ENCODE peak calls at places on chromosome 18, in eight cellular contexts. Z is nephron progenitor cell; V is A549; J is non-pigmented ciliary epithelial cell; D is GM03348; C is activated T-helper 1 cell treated with Interleukin-2 at 50 U/mL for 16 hours; Q is WERI-Rb-1; G is Jurkat, Clone E6-1. N is an unnamed sample.

GRCh38 chr18:69616114-69616513 is 215.4 kb downstream of the DOK6 start:
- DNase-seq in Z (no peak), V (no peak), J (no peak), D (no peak), C (no peak), Q (no peak), G (no peak), N (no peak)

GRCh38 chr18:74803117-74803516 is 205.4 kb downstream of the ZNF407 start:
- DNase-seq in Z (no peak), V (no peak), J (no peak), D (no peak), C (no peak), Q (no peak), G (no peak), N (no peak)

GRCh38 chr18:67661555-67661954 is 145.0 kb upstream of the DSEL start:
- DNase-seq in Z (no peak), V (no peak), J (no peak), D (no peak), C (no peak), Q (no peak), G (no peak), N (no peak)

GRCh38 chr18:24414349-24415003 is 12.0 kb upstream of the IMPACT start:
- DNase-seq in Z (no peak), V (no peak), J (no peak), D (no peak), C (no peak), Q (no peak), G (no peak), N (no peak)

GRCh38 chr18:10041180-10041579 is 127.4 kb downstream of the VAPA start:
- DNase-seq in Z (no peak), V (no peak), J (no peak), D (no peak), C (no peak), Q (peak; percentile 86), G (no peak), N (no peak)

GRCh38 chr18:22467760-22468553 is 50.2 kb upstream of the CTAGE1 start:
- DNase-seq in Z (no peak), V (peak; percentile 88), J (peak; percentile 96), D (peak; percentile 84), C (no peak), Q (no peak), G (no peak), N (no peak)

GRCh38 chr18:51399491-51400122 is 202.1 kb upstream of the MEX3C start:
- DNase-seq in Z (no peak), V (no peak), J (no peak), D (no peak), C (no peak), Q (no peak), G (no peak), N (no peak)

GRCh38 chr18:59950215-59950944 is 50.6 kb downstream of the PMAIP1 start:
- DNase-seq in Z (no peak), V (no peak), J (no peak), D (no peak), C (no peak), Q (no peak), G (peak; percentile 5), N (no peak)

GRCh38 chr18:44841221-44841620 is 160.5 kb downstream of the SETBP1 start:
- DNase-seq in Z (no peak), V (no peak), J (no peak), D (no peak), C (no peak), Q (no peak), G (no peak), N (no peak)

GRCh38 chr18:23756590-23757540 is 67.6 kb downstream of the LAMA3 start:
- DNase-seq in Z (no peak), V (no peak), J (no peak), D (no peak), C (no peak), Q (no peak), G (no peak), N (no peak)

GRCh38 chr18:63264871-63265270 is 54.7 kb downstream of the BCL2 start:
- DNase-seq in Z (no peak), V (no peak), J (no peak), D (no peak), C (no peak), Q (no peak), G (no peak), N (no peak)

GRCh38 chr18:3250237-3251107 is 2.9 kb downstream of the MYL12A start:
- DNase-seq in Z (no peak), V (no peak), J (peak; percentile 56), D (peak; percentile 58), C (no peak), Q (no peak), G (no peak), N (no peak)

GRCh38 chr18:3456686-3457069 is 6.7 kb downstream of the TGIF1 start:
- DNase-seq in Z (no peak), V (peak; percentile 83), J (no peak), D (no peak), C (no peak), Q (no peak), G (no peak), N (no peak)

GRCh38 chr18:80196528-80197320 is 50.6 kb downstream of the PARD6G start:
- DNase-seq in Z (no peak), V (no peak), J (peak; percentile 22), D (peak; percentile 42), C (no peak), Q (no peak), G (no peak), N (no peak)

GRCh38 chr18:68699043-68699442 is 15.9 kb downstream of the TMX3 start:
- DNase-seq in Z (no peak), V (no peak), J (no peak), D (peak; percentile 18), C (no peak), Q (no peak), G (no peak), N (no peak)

GRCh38 chr18:13640266-13640860 is 86.0 kb downstream of the FAM210A start:
- DNase-seq in Z (no peak), V (no peak), J (no peak), D (no peak), C (no peak), Q (no peak), G (no peak), N (no peak)

GRCh38 chr18:59156316-59156715 is 16.6 kb downstream of the SEC11C start:
- DNase-seq in Z (no peak), V (no peak), J (no peak), D (no peak), C (no peak), Q (no peak), G (no peak), N (no peak)

GRCh38 chr18:49041677-49042570 is 91.2 kb upstream of the SMAD7 start:
- DNase-seq in Z (no peak), V (peak; percentile 43), J (no peak), D (peak; percentile 65), C (no peak), Q (peak; percentile 69), G (peak; percentile 66), N (peak; percentile 70)

GRCh38 chr18:3726241-3726951 is 276.4 kb downstream of the TGIF1 start:
- DNase-seq in Z (no peak), V (no peak), J (no peak), D (no peak), C (no peak), Q (no peak), G (no peak), N (no peak)

GRCh38 chr18:3526421-3527354 is 76.7 kb downstream of the TGIF1 start:
- DNase-seq in Z (peak; percentile 9), V (no peak), J (peak; percentile 49), D (peak; percentile 16), C (no peak), Q (peak; percentile 62), G (no peak), N (no peak)

GRCh38 chr18:312415-312814 is 44.6 kb upstream of the THOC1 start:
- DNase-seq in Z (no peak), V (no peak), J (no peak), D (no peak), C (no peak), Q (no peak), G (no peak), N (no peak)

GRCh38 chr18:74506405-74507119 is 10.4 kb downstream of the CNDP2 start:
- DNase-seq in Z (no peak), V (no peak), J (no peak), D (no peak), C (no peak), Q (no peak), G (no peak), N (peak; percentile 7)

GRCh38 chr18:68865503-68865902 is 67.6 kb downstream of the CCDC102B start:
- DNase-seq in Z (no peak), V (no peak), J (no peak), D (no peak), C (no peak), Q (no peak), G (no peak), N (no peak)

GRCh38 chr18:53677480-53677879 is 547.0 kb downstream of the MBD2 start:
- DNase-seq in Z (no peak), V (no peak), J (no peak), D (no peak), C (no peak), Q (no peak), G (no peak), N (no peak)

GRCh38 chr18:76621782-76622495 is 126.9 kb upstream of the ZNF516 start:
- DNase-seq in Z (no peak), V (no peak), J (no peak), D (peak; percentile 55), C (no peak), Q (no peak), G (no peak), N (no peak)

GRCh38 chr18:52936931-52937330 is 596.9 kb downstream of the DCC start:
- DNase-seq in Z (no peak), V (no peak), J (peak; percentile 3), D (no peak), C (no peak), Q (no peak), G (no peak), N (no peak)

GRCh38 chr18:49510393-49511115 is 23.5 kb upstream of the C18orf32 start:
- DNase-seq in Z (peak; percentile 56), V (peak; percentile 54), J (no peak), D (peak; percentile 81), C (no peak), Q (peak; percentile 68), G (peak; percentile 41), N (peak; percentile 38)

GRCh38 chr18:55106466-55106865 is 147.2 kb upstream of the CCDC68 start:
- DNase-seq in Z (no peak), V (no peak), J (no peak), D (no peak), C (no peak), Q (no peak), G (no peak), N (no peak)

GRCh38 chr18:13614318-13614643 is 112.1 kb downstream of the FAM210A start:
- DNase-seq in Z (no peak), V (no peak), J (no peak), D (no peak), C (no peak), Q (no peak), G (no peak), N (no peak)

GRCh38 chr18:5891361-5892215 is 3.7 kb downstream of the TMEM200C start:
- DNase-seq in Z (no peak), V (no peak), J (no peak), D (no peak), C (no peak), Q (no peak), G (no peak), N (no peak)

GRCh38 chr18:46413684-46414083 is 243.3 kb downstream of the LOXHD1 start:
- DNase-seq in Z (no peak), V (no peak), J (no peak), D (no peak), C (no peak), Q (no peak), G (no peak), N (no peak)

GRCh38 chr18:76487076-76487475 is 8.0 kb downstream of the ZNF516 start:
- DNase-seq in Z (no peak), V (no peak), J (no peak), D (no peak), C (no peak), Q (no peak), G (no peak), N (no peak)

GRCh38 chr18:10860937-10861336 is 288.4 kb downstream of the PIEZO2 start:
- DNase-seq in Z (no peak), V (no peak), J (no peak), D (no peak), C (no peak), Q (no peak), G (no peak), N (no peak)

GRCh38 chr18:76459687-76460350 is 35.2 kb downstream of the ZNF516 start:
- DNase-seq in Z (no peak), V (peak; percentile 81), J (peak; percentile 99), D (peak; percentile 92), C (no peak), Q (no peak), G (no peak), N (peak; percentile 61)

N was measured in stomach.